ENCODE peak calls at places on chromosomes 12 and 14, in nine cellular contexts. R is astrocyte of the spinal cord; H is NCI-H1105 treated with DMSO at 0.1 percent for 48 hours; E is GM04504; T is ureter; A is pancreas; W is activated CD4-positive, alpha-beta T cell treated with anti-CD3 and anti-CD28 coated beads, Interleukin-2, amount 10 ng/mL, durations not matched to agents 7 days and 5 days; C is GM19239; U is NCI-H524. X is an unnamed sample.

GRCh38 chr12:19375888-19376287 is 63.4 kb upstream of the AEBP2 start:
- DNase-seq in R (no peak), H (no peak), E (no peak), T (no peak), A (no peak), W (no peak), C (no peak), U (no peak), X (no peak)

GRCh38 chr12:2168808-2169207 is 116.0 kb downstream of the CACNA1C start:
- DNase-seq in R (no peak), H (no peak), E (no peak), T (no peak), A (no peak), W (no peak), C (no peak), U (peak), X (no peak)

GRCh38 chr14:24231263-24232120 is 675 bp downstream of the NEDD8 start:
- DNase-seq in R (no peak), H (no peak), E (no peak), T (no peak), A (no peak), W (peak), C (no peak), U (no peak), X (peak)

GRCh38 chr12:83865431-83865830 is 1047.2 kb downstream of the SLC6A15 start:
- DNase-seq in R (no peak), H (no peak), E (no peak), T (no peak), A (no peak), W (no peak), C (no peak), U (no peak), X (no peak)

GRCh38 chr14:27668531-27668930 is 1070.7 kb upstream of the NOVA1 start:
- DNase-seq in R (no peak), H (no peak), E (no peak), T (no peak), A (no peak), W (no peak), C (no peak), U (no peak), X (no peak)

GRCh38 chr12:50415899-50416479 is 15.3 kb downstream of the LARP4 start:
- DNase-seq in R (no peak), H (no peak), E (no peak), T (no peak), A (no peak), W (no peak), C (no peak), U (no peak), X (no peak)

GRCh38 chr12:102059343-102059742 is 2.4 kb downstream of the WASHC3 start:
- DNase-seq in R (no peak), H (no peak), E (no peak), T (no peak), A (no peak), W (peak), C (no peak), U (no peak), X (no peak)

GRCh38 chr12:10179871-10180270 is 1.0 kb downstream of the TMEM52B start:
- DNase-seq in R (no peak), H (no peak), E (no peak), T (no peak), A (no peak), W (no peak), C (no peak), U (no peak), X (no peak)

GRCh38 chr12:23760495-23760894 is 189.0 kb downstream of the SOX5 start:
- DNase-seq in R (peak), H (peak), E (no peak), T (no peak), A (no peak), W (no peak), C (no peak), U (peak), X (no peak)

GRCh38 chr14:95770777-95771176 is 56.9 kb upstream of the TCL1A start:
- DNase-seq in R (no peak), H (peak), E (no peak), T (no peak), A (no peak), W (no peak), C (no peak), U (peak), X (no peak)

GRCh38 chr12:20368653-20369163 is 371 bp downstream of the PDE3A start:
- DNase-seq in R (peak), H (peak), E (no peak), T (no peak), A (no peak), W (no peak), C (no peak), U (peak), X (no peak)

GRCh38 chr12:124422570-124423523 is 128.0 kb downstream of the RFLNA start:
- DNase-seq in R (peak), H (no peak), E (peak), T (peak), A (peak), W (no peak), C (no peak), U (peak), X (no peak)

GRCh38 chr14:57389646-57390036 is 745 bp upstream of the NAA30 start:
- DNase-seq in R (no peak), H (peak), E (no peak), T (no peak), A (no peak), W (no peak), C (no peak), U (peak), X (no peak)

GRCh38 chr12:126952106-126953007 is 1314.6 kb upstream of the TMEM132C start:
- DNase-seq in R (no peak), H (no peak), E (no peak), T (no peak), A (no peak), W (no peak), C (no peak), U (no peak), X (no peak)

GRCh38 chr12:55746147-55746912 is 3.4 kb downstream of the GDF11 start:
- DNase-seq in R (no peak), H (no peak), E (no peak), T (no peak), A (no peak), W (no peak), C (no peak), U (no peak), X (no peak)

GRCh38 chr12:64080319-64081008 is 141.6 kb downstream of the KICS2 start:
- DNase-seq in R (no peak), H (no peak), E (no peak), T (no peak), A (peak), W (no peak), C (no peak), U (no peak), X (no peak)

GRCh38 chr12:107225626-107226025 is 132.3 kb upstream of the CRY1 start:
- DNase-seq in R (peak), H (no peak), E (no peak), T (no peak), A (no peak), W (no peak), C (no peak), U (no peak), X (no peak)

GRCh38 chr14:79418649-79419415 is 792.5 kb downstream of the DIO2 start:
- DNase-seq in R (no peak), H (no peak), E (no peak), T (no peak), A (no peak), W (no peak), C (no peak), U (peak), X (no peak)

GRCh38 chr12:2118061-2118460 is 65.3 kb downstream of the CACNA1C start:
- DNase-seq in R (no peak), H (no peak), E (no peak), T (no peak), A (no peak), W (no peak), C (peak), U (no peak), X (no peak)

GRCh38 chr14:54138354-54139038 is 181.9 kb upstream of the BMP4 start:
- DNase-seq in R (no peak), H (no peak), E (no peak), T (no peak), A (no peak), W (no peak), C (no peak), U (no peak), X (no peak)

GRCh38 chr12:52204931-52205505 is 13.2 kb upstream of the KRT80 start:
- DNase-seq in R (no peak), H (no peak), E (no peak), T (no peak), A (no peak), W (no peak), C (no peak), U (no peak), X (no peak)

GRCh38 chr12:53324113-53324778 is 2.8 kb upstream of the AAAS start:
- DNase-seq in R (no peak), H (no peak), E (no peak), T (no peak), A (peak), W (peak), C (peak), U (no peak), X (peak)

GRCh38 chr14:74980398-74980745 is 22.3 kb upstream of the EIF2B2 start:
- DNase-seq in R (peak), H (no peak), E (no peak), T (no peak), A (no peak), W (no peak), C (no peak), U (peak), X (no peak)

GRCh38 chr12:114864688-114865685 is 181.0 kb upstream of the TBX3 start:
- DNase-seq in R (peak), H (no peak), E (no peak), T (no peak), A (no peak), W (no peak), C (no peak), U (no peak), X (no peak)

GRCh38 chr14:91065266-91065665 is 4.8 kb upstream of the RPS6KA5 start:
- DNase-seq in R (no peak), H (no peak), E (no peak), T (no peak), A (no peak), W (no peak), C (no peak), U (no peak), X (no peak)

GRCh38 chr14:54606178-54606577 is 39.2 kb downstream of the SAMD4A start:
- DNase-seq in R (peak), H (no peak), E (peak), T (no peak), A (no peak), W (no peak), C (no peak), U (no peak), X (no peak)

GRCh38 chr12:66024966-66025365 is 105.6 kb downstream of the LLPH start:
- DNase-seq in R (no peak), H (no peak), E (no peak), T (no peak), A (no peak), W (no peak), C (no peak), U (no peak), X (no peak)

GRCh38 chr14:90188588-90188987 is 67.8 kb upstream of the PSMC1 start:
- DNase-seq in R (no peak), H (no peak), E (no peak), T (no peak), A (no peak), W (no peak), C (no peak), U (no peak), X (no peak)

GRCh38 chr12:58387199-58387598 is 445.8 kb downstream of the ATP23 start:
- DNase-seq in R (peak), H (no peak), E (no peak), T (no peak), A (no peak), W (no peak), C (no peak), U (no peak), X (no peak)

GRCh38 chr14:93375673-93376156 is 28.7 kb downstream of the COX8C start:
- DNase-seq in R (no peak), H (no peak), E (no peak), T (no peak), A (no peak), W (no peak), C (peak), U (no peak), X (peak)

GRCh38 chr12:9951026-9951652 is 19.0 kb upstream of the CLEC2A start:
- DNase-seq in R (no peak), H (no peak), E (no peak), T (no peak), A (no peak), W (peak), C (peak), U (no peak), X (peak)

GRCh38 chr14:94681300-94682060 is 69.3 kb downstream of the SERPINA3 start:
- DNase-seq in R (peak), H (no peak), E (peak), T (no peak), A (no peak), W (peak), C (no peak), U (peak), X (peak)

GRCh38 chr12:118536306-118536900 is 160.0 kb downstream of the SUDS3 start:
- DNase-seq in R (no peak), H (no peak), E (no peak), T (no peak), A (no peak), W (no peak), C (no peak), U (no peak), X (no peak)

GRCh38 chr12:75545636-75546035 is 34.2 kb upstream of the KRR1 start:
- DNase-seq in R (no peak), H (no peak), E (no peak), T (no peak), A (no peak), W (no peak), C (no peak), U (peak), X (no peak)

GRCh38 chr12:90630006-90630405 is 325.0 kb downstream of the CCER1 start:
- DNase-seq in R (peak), H (peak), E (no peak), T (no peak), A (no peak), W (no peak), C (no peak), U (no peak), X (no peak)

GRCh38 chr14:26984318-26985177 is 386.7 kb upstream of the NOVA1 start:
- DNase-seq in R (peak), H (peak), E (peak), T (peak), A (peak), W (peak), C (no peak), U (peak), X (peak)

GRCh38 chr12:62841841-62842240 is 93.1 kb downstream of the PPM1H start:
- DNase-seq in R (peak), H (no peak), E (no peak), T (no peak), A (peak), W (no peak), C (no peak), U (no peak), X (peak)

GRCh38 chr12:98439471-98440164 is 75.8 kb upstream of the TMPO start:
- DNase-seq in R (peak), H (no peak), E (no peak), T (no peak), A (no peak), W (no peak), C (no peak), U (peak), X (peak)

GRCh38 chr12:84658877-84659276 is 253.7 kb downstream of the SLC6A15 start:
- DNase-seq in R (no peak), H (no peak), E (no peak), T (no peak), A (no peak), W (no peak), C (no peak), U (no peak), X (no peak)

X was measured in Kasumi-1.